ENCODE peak calls at places on chromosomes 13 and 19, in five cellular contexts. C, N, D, Z and S are unnamed samples.

GRCh38 chr13:38662362-38662761 is 24.5 kb upstream of the FREM2 start:
- DNase-seq in C (no peak), N (no peak), D (no peak), Z (no peak), S (no peak)

GRCh38 chr13:82358284-82358683 is 1524.0 kb downstream of the SLITRK1 start:
- DNase-seq in C (no peak), N (peak), D (no peak), Z (no peak), S (no peak)

GRCh38 chr13:112061367-112062046 is 5.4 kb upstream of the SOX1 start:
- DNase-seq in C (no peak), N (no peak), D (no peak), Z (no peak), S (no peak)

GRCh38 chr19:3098515-3099346 is 4.6 kb downstream of the GNA11 start:
- DNase-seq in C (peak), N (no peak), D (peak), Z (peak), S (no peak)

GRCh38 chr13:39148513-39148961 is 110.3 kb downstream of the NHLRC3 start:
- DNase-seq in C (no peak), N (peak), D (peak), Z (no peak), S (no peak)

GRCh38 chr13:107360010-107360409 is 792.1 kb upstream of the ARGLU1 start:
- DNase-seq in C (no peak), N (no peak), D (no peak), Z (no peak), S (no peak)

GRCh38 chr13:51547425-51548176 is 36.7 kb upstream of the WDFY2 start:
- DNase-seq in C (no peak), N (no peak), D (no peak), Z (no peak), S (no peak)

GRCh38 chr13:67119481-67119883 is 110.7 kb downstream of the PCDH9 start:
- DNase-seq in C (no peak), N (peak), D (no peak), Z (no peak), S (no peak)

GRCh38 chr19:47658431-47659383 is 49.8 kb downstream of the BICRA start:
- DNase-seq in C (no peak), N (no peak), D (no peak), Z (no peak), S (no peak)

GRCh38 chr19:4967738-4968461 is 1.0 kb upstream of the KDM4B start:
- DNase-seq in C (peak), N (no peak), D (no peak), Z (no peak), S (no peak)

GRCh38 chr13:31234729-31235128 is 35.0 kb downstream of the B3GLCT start:
- DNase-seq in C (no peak), N (no peak), D (no peak), Z (no peak), S (no peak)

GRCh38 chr19:6576869-6577281 is 14.1 kb downstream of the CD70 start:
- DNase-seq in C (no peak), N (no peak), D (no peak), Z (no peak), S (no peak)

GRCh38 chr13:26502826-26503225 is 54.7 kb upstream of the WASF3 start:
- DNase-seq in C (no peak), N (no peak), D (peak), Z (peak), S (no peak)

GRCh38 chr19:4365341-4365740 is 22.0 kb downstream of the MPND start:
- DNase-seq in C (no peak), N (no peak), D (no peak), Z (no peak), S (no peak)

GRCh38 chr19:49551531-49551930 is 23.7 kb downstream of the RCN3 start:
- DNase-seq in C (no peak), N (no peak), D (no peak), Z (no peak), S (no peak)

GRCh38 chr13:32340917-32341316 is 25.6 kb downstream of the BRCA2 start:
- DNase-seq in C (no peak), N (no peak), D (no peak), Z (no peak), S (no peak)

GRCh38 chr19:37361994-37362393 is 8.9 kb upstream of the ZNF527 start:
- DNase-seq in C (no peak), N (peak), D (no peak), Z (no peak), S (no peak)

GRCh38 chr13:35766663-35767062 is 290.2 kb upstream of the MAB21L1 start:
- DNase-seq in C (no peak), N (no peak), D (no peak), Z (no peak), S (no peak)

GRCh38 chr13:104001766-104002165 is 935.5 kb upstream of the SLC10A2 start:
- DNase-seq in C (no peak), N (no peak), D (no peak), Z (no peak), S (no peak)

GRCh38 chr19:15213715-15214381 is 13.1 kb upstream of the NOTCH3 start:
- DNase-seq in C (peak), N (no peak), D (no peak), Z (peak), S (no peak)

GRCh38 chr19:33143897-33144405 is 12.0 kb downstream of the WDR88 start:
- DNase-seq in C (no peak), N (no peak), D (peak), Z (peak), S (peak)

GRCh38 chr19:5170329-5170745 is 170.3 kb downstream of the PTPRS start:
- DNase-seq in C (no peak), N (no peak), D (peak), Z (no peak), S (peak)

GRCh38 chr19:40503300-40503699 is 36.5 kb downstream of the SPTBN4 start:
- DNase-seq in C (no peak), N (no peak), D (peak), Z (no peak), S (no peak)

GRCh38 chr19:24069907-24070657 is 16.9 kb upstream of the ZNF254 start:
- DNase-seq in C (no peak), N (no peak), D (no peak), Z (no peak), S (no peak)

GRCh38 chr19:38229585-38230073 is 5.6 kb upstream of the DPF1 start:
- DNase-seq in C (no peak), N (peak), D (peak), Z (peak), S (peak)

GRCh38 chr13:50227356-50227755 is 212.1 kb downstream of the KCNRG start:
- DNase-seq in C (no peak), N (no peak), D (no peak), Z (no peak), S (no peak)

GRCh38 chr13:27556109-27556508 is 64.2 kb downstream of the LNX2 start:
- DNase-seq in C (no peak), N (no peak), D (no peak), Z (no peak), S (no peak)

GRCh38 chr13:97020194-97020593 is 25.9 kb upstream of the OXGR1 start:
- DNase-seq in C (no peak), N (no peak), D (no peak), Z (no peak), S (no peak)

GRCh38 chr19:40974633-40975037 is 16.4 kb upstream of the CYP2B6 start:
- DNase-seq in C (no peak), N (peak), D (peak), Z (peak), S (peak)

GRCh38 chr19:48321372-48321621 is 4.1 kb upstream of the EMP3 start:
- DNase-seq in C (peak), N (peak), D (peak), Z (peak), S (peak)

GRCh38 chr19:39082745-39083598 is 1.2 kb upstream of the ACP7 start:
- DNase-seq in C (no peak), N (no peak), D (no peak), Z (no peak), S (no peak)